ENCODE peak calls at places on chromosomes 7 and 10, in five cellular contexts. P is stimulated activated CD4-positive, alpha-beta T cell treated with anti-CD3 and anti-CD28 coated beads, Interleukin-15, amount 100 ng/mL, for 1 hour; D is mammary epithelial cell; V is A673; J is activated naive CD4-positive, alpha-beta T cell. Z is an unnamed sample.
A peak's percentile ranks its signal among the peaks of the same experiment; 100 is the strongest.

GRCh38 chr10:75335983-75336382 is 65.6 kb downstream of the ZNF503 start:
- DNase-seq in P (no peak), D (no peak), V (no peak), J (no peak), Z (no peak)

GRCh38 chr10:52951819-52952218 is 179.2 kb upstream of the MBL2 start:
- DNase-seq in P (no peak), D (peak; percentile 8), V (peak; percentile 65), J (no peak), Z (no peak)

GRCh38 chr10:29691564-29692064 is 56.8 kb upstream of the SVIL start:
- DNase-seq in P (no peak), D (no peak), V (peak; percentile 82), J (no peak), Z (no peak)

GRCh38 chr7:47500103-47500563 is 81.8 kb downstream of the TNS3 start:
- DNase-seq in P (no peak), D (no peak), V (no peak), J (no peak), Z (no peak)

GRCh38 chr10:103605359-103606156 is 112.1 kb downstream of the NEURL1 start:
- DNase-seq in P (no peak), D (no peak), V (peak; percentile 56), J (peak; percentile 16), Z (no peak)

GRCh38 chr10:91579351-91579985 is 53.4 kb downstream of the PPP1R3C start:
- DNase-seq in P (no peak), D (no peak), V (no peak), J (no peak), Z (no peak)

GRCh38 chr7:138608292-138608691 is 92.9 kb downstream of the SVOPL start:
- DNase-seq in P (no peak), D (no peak), V (peak; percentile 73), J (no peak), Z (no peak)

GRCh38 chr7:20141666-20142065 is 75.5 kb downstream of the MACC1 start:
- DNase-seq in P (no peak), D (no peak), V (peak; percentile 10), J (no peak), Z (no peak)

GRCh38 chr7:93972029-93972725 is 32.0 kb downstream of the BET1 start:
- DNase-seq in P (no peak), D (no peak), V (no peak), J (no peak), Z (no peak)

GRCh38 chr10:23439452-23439919 is 611 bp downstream of the OTUD1 start:
- DNase-seq in P (peak; percentile 20), D (no peak), V (no peak), J (no peak), Z (peak; percentile 21)

GRCh38 chr7:3691478-3692151 is 390.6 kb downstream of the SDK1 start:
- DNase-seq in P (no peak), D (no peak), V (peak; percentile 44), J (no peak), Z (no peak)

GRCh38 chr7:36303202-36304098 is 86.2 kb upstream of the ANLN start:
- DNase-seq in P (no peak), D (peak; percentile 86), V (peak; percentile 97), J (no peak), Z (no peak)

GRCh38 chr10:33329178-33329577 is 5.3 kb downstream of the NRP1 start:
- DNase-seq in P (no peak), D (no peak), V (no peak), J (no peak), Z (no peak)

GRCh38 chr10:97196213-97197029 is 10.7 kb upstream of the SLIT1 start:
- DNase-seq in P (peak; percentile 19), D (peak; percentile 23), V (peak; percentile 78), J (peak; percentile 35), Z (no peak)

GRCh38 chr10:122267849-122268737 is 3.0 kb upstream of the BTBD16 start:
- DNase-seq in P (no peak), D (peak; percentile 21), V (peak; percentile 41), J (peak; percentile 23), Z (no peak)

GRCh38 chr7:138458576-138459234 is 1.4 kb upstream of the TRIM24 start:
- DNase-seq in P (no peak), D (no peak), V (no peak), J (no peak), Z (no peak)

GRCh38 chr7:18508441-18509427 is 13.2 kb downstream of the HDAC9 start:
- DNase-seq in P (no peak), D (peak; percentile 98), V (peak; percentile 88), J (no peak), Z (no peak)

GRCh38 chr10:36903040-36903439 is 222.4 kb upstream of the ANKRD30A start:
- DNase-seq in P (no peak), D (no peak), V (no peak), J (no peak), Z (no peak)

GRCh38 chr10:78986419-78986818 is 82.3 kb upstream of the ZMIZ1 start:
- DNase-seq in P (no peak), D (no peak), V (no peak), J (no peak), Z (no peak)

GRCh38 chr10:36534471-36535002 is 590.9 kb upstream of the ANKRD30A start:
- DNase-seq in P (no peak), D (peak; percentile 99), V (peak; percentile 36), J (no peak), Z (no peak)

GRCh38 chr10:35153723-35154122 is 27.1 kb downstream of the CREM start:
- DNase-seq in P (no peak), D (no peak), V (no peak), J (no peak), Z (no peak)

GRCh38 chr7:18420758-18421157 is 74.8 kb upstream of the HDAC9 start:
- DNase-seq in P (no peak), D (peak; percentile 76), V (no peak), J (no peak), Z (no peak)

Z was measured in cortex of kidney.